ENCODE peak calls at places on chromosomes 12 and 14, in nine cellular contexts. W is BE2C; B is epithelial cell of proximal tubule; T is activated CD4-positive, alpha-beta T cell treated with anti-CD3 and anti-CD28 coated beads, Interleukin-2, amount 50 U/mL, for 48 hours; N is stimulated activated effector memory CD8-positive, alpha-beta T cell treated with anti-CD3 and anti-CD28 coated beads, Interleukin-12 subunit alpha, Interleukin-12 subunit beta, amount 100 ng/mL, for 72 hours; S is dorsolateral prefrontal cortex; Z is GM13976; P is Right ventricle myocardium inferior; L is EL. A is an unnamed sample.

GRCh38 chr14:85601246-85601645 is 71.3 kb downstream of the FLRT2 start:
- DNase-seq in W (peak; percentile 82), B (no peak), T (no peak), N (no peak), S (no peak), Z (no peak), P (no peak), L (no peak), A (no peak)

GRCh38 chr14:88955470-88955869 is 131.0 kb downstream of the TTC8 start:
- DNase-seq in W (no peak), B (no peak), T (no peak), N (no peak), S (no peak), Z (no peak), P (no peak), L (no peak), A (no peak)

GRCh38 chr12:70645494-70646317 is 8.5 kb upstream of the PTPRB start:
- DNase-seq in W (peak; percentile 16), B (peak; percentile 68), T (no peak), N (no peak), S (no peak), Z (no peak), P (peak; percentile 62), L (peak; percentile 96), A (peak; percentile 94)

GRCh38 chr14:105087963-105088811 is 23.0 kb upstream of the GPR132 start:
- DNase-seq in W (no peak), B (no peak), T (no peak), N (no peak), S (no peak), Z (no peak), P (peak; percentile 82), L (peak; percentile 91), A (no peak)

GRCh38 chr14:90645842-90646443 is 170.3 kb downstream of the TTC7B start:
- DNase-seq in W (no peak), B (peak; percentile 81), T (no peak), N (no peak), S (no peak), Z (no peak), P (no peak), L (peak; percentile 52), A (no peak)

GRCh38 chr14:71765505-71765904 is 166.7 kb upstream of the RGS6 start:
- DNase-seq in W (no peak), B (no peak), T (no peak), N (no peak), S (no peak), Z (no peak), P (no peak), L (no peak), A (no peak)

GRCh38 chr12:122872815-122873361 is 23.0 kb downstream of the VPS37B start:
- DNase-seq in W (no peak), B (no peak), T (no peak), N (no peak), S (no peak), Z (no peak), P (no peak), L (no peak), A (no peak)

GRCh38 chr14:54106802-54107377 is 150.3 kb upstream of the BMP4 start:
- DNase-seq in W (no peak), B (no peak), T (no peak), N (no peak), S (no peak), Z (no peak), P (no peak), L (peak; percentile 72), A (no peak)